ENCODE peak calls at places on chromosomes 1 and 21, in five cellular contexts. T is left kidney, S is OCI-M1, P is CMK, X is NCI-H2081. W is an unnamed sample.

GRCh38 chr21:41360072-41360821 is 1.6 kb upstream of the MX2 start:
- DNase-seq in T (peak; percentile 22), S (peak; percentile 14), P (no peak), X (no peak), W (no peak)

GRCh38 chr1:28370220-28371010 is 875 bp downstream of the PHACTR4 start:
- DNase-seq in T (peak; percentile 82), S (peak; percentile 59), P (no peak), X (no peak), W (no peak)

GRCh38 chr1:244354810-244355278 is 96.9 kb downstream of the ADSS2 start:
- DNase-seq in T (no peak), S (peak; percentile 72), P (no peak), X (no peak), W (no peak)

GRCh38 chr1:110112656-110113055 is 413 bp downstream of the UBL4B start:
- DNase-seq in T (no peak), S (no peak), P (no peak), X (no peak), W (no peak)

GRCh38 chr1:32773018-32773763 is 44.0 kb downstream of the YARS1 start:
- DNase-seq in T (peak; percentile 91), S (peak; percentile 87), P (peak; percentile 45), X (peak; percentile 75), W (peak; percentile 49)

GRCh38 chr1:87826639-87827345 is 498.1 kb downstream of the LMO4 start:
- DNase-seq in T (peak; percentile 57), S (peak; percentile 96), P (peak; percentile 84), X (no peak), W (no peak)

GRCh38 chr1:53640696-53641065 is 98.3 kb downstream of the GLIS1 start:
- DNase-seq in T (no peak), S (no peak), P (no peak), X (no peak), W (no peak)

GRCh38 chr21:21921410-21922232 is 923.4 kb downstream of the NCAM2 start:
- DNase-seq in T (peak; percentile 59), S (peak; percentile 48), P (no peak), X (peak; percentile 24), W (no peak)

GRCh38 chr1:1347663-1348419 is 1.4 kb downstream of the DVL1 start:
- DNase-seq in T (peak; percentile 72), S (no peak), P (no peak), X (no peak), W (no peak)

GRCh38 chr1:240973875-240974274 is 361.9 kb upstream of the GREM2 start:
- DNase-seq in T (peak; percentile 13), S (no peak), P (no peak), X (no peak), W (no peak)

W was measured in activated T-helper 9 cell treated with anti-CD3 and anti-CD28 coated beads, Interleukin-2, amount 50 U/mL, for 16 hours.